ENCODE peak calls at places on chromosomes 5 and 9, in four cellular contexts. Y, U, M and V are unnamed samples.

GRCh38 chr9:100020121-100020780 is 78.5 kb downstream of the ERP44 start:
- DNase-seq in Y (no peak), U (no peak), M (no peak), V (no peak)

GRCh38 chr9:77896269-77897245 is 135.1 kb downstream of the GNAQ start:
- DNase-seq in U (peak; percentile 29), M (peak; percentile 51), Y (no peak), V (no peak)

GRCh38 chr5:142831019-142831403 is 60.8 kb downstream of the ARHGAP26 start:
- DNase-seq in Y (no peak), M (no peak), U (no peak), V (no peak)

GRCh38 chr9:93265301-93265971 is 81.5 kb downstream of the WNK2 start:
- DNase-seq in U (no peak), M (no peak), Y (no peak), V (no peak)

GRCh38 chr9:133323211-133323610 is 12.8 kb downstream of the SURF6 start:
- DNase-seq in M (no peak), U (no peak), Y (no peak), V (no peak)

GRCh38 chr5:75053286-75054109 is 1.1 kb upstream of the GCNT4 start:
- DNase-seq in Y (peak; percentile 76), U (peak; percentile 61), M (peak; percentile 72), V (peak; percentile 51)

GRCh38 chr5:57493034-57493433 is 10.4 kb upstream of the ACTBL2 start:
- DNase-seq in U (no peak), M (no peak), Y (no peak), V (no peak)

GRCh38 chr5:96384353-96384752 is 48.7 kb downstream of the PCSK1 start:
- DNase-seq in Y (no peak), M (no peak), U (peak; percentile 61), V (no peak)

GRCh38 chr5:131377785-131378325 is 114.0 kb downstream of the CDC42SE2 start:
- DNase-seq in M (peak; percentile 22), U (no peak), Y (no peak), V (no peak)

GRCh38 chr9:83959061-83959460 is 21.0 kb downstream of the HNRNPK start:
- DNase-seq in Y (no peak), M (no peak), U (no peak), V (no peak)

GRCh38 chr5:92633821-92634220 is 947.2 kb downstream of the NR2F1-AS1 start:
- DNase-seq in Y (no peak), U (no peak), M (no peak), V (no peak)

GRCh38 chr9:4596165-4596922 is 65.8 kb upstream of the PLPP6 start:
- DNase-seq in M (no peak), U (no peak), Y (no peak), V (no peak)

GRCh38 chr5:124790261-124790894 is 43.9 kb upstream of the ZNF608 start:
- DNase-seq in M (no peak), U (no peak), Y (no peak), V (no peak)

GRCh38 chr5:88727705-88728313 is 155.2 kb downstream of the MEF2C start:
- DNase-seq in Y (no peak), U (no peak), M (peak; percentile 41), V (no peak)

GRCh38 chr5:97266576-97266975 is 83.5 kb upstream of the RIOK2 start:
- DNase-seq in M (no peak), Y (no peak), U (peak; percentile 68), V (peak; percentile 67)

GRCh38 chr9:114718801-114719221 is 36.8 kb upstream of the TEX48 start:
- DNase-seq in U (no peak), M (no peak), Y (peak; percentile 59), V (no peak)

GRCh38 chr5:72835633-72836032 is 19.2 kb downstream of the TNPO1 start:
- DNase-seq in Y (no peak), U (no peak), M (peak; percentile 39), V (no peak)

GRCh38 chr5:121199238-121199999 is 652.3 kb upstream of the FTMT start:
- DNase-seq in Y (no peak), U (peak; percentile 34), M (peak; percentile 79), V (peak; percentile 2)

GRCh38 chr9:93267681-93268505 is 84.0 kb downstream of the WNK2 start:
- DNase-seq in M (no peak), Y (peak; percentile 25), U (no peak), V (no peak)

GRCh38 chr5:131943914-131944313 is 1.5 kb downstream of the MEIKIN start:
- DNase-seq in M (no peak), Y (no peak), U (no peak), V (no peak)

GRCh38 chr5:174455301-174455700 is 269.1 kb upstream of the MSX2 start:
- DNase-seq in M (no peak), Y (no peak), U (no peak), V (no peak)

GRCh38 chr9:102273952-102274351 is 535.5 kb upstream of the GRIN3A start:
- DNase-seq in U (no peak), Y (no peak), M (no peak), V (no peak)

GRCh38 chr5:103151156-103151555 is 31.1 kb downstream of the PPIP5K2 start:
- DNase-seq in M (no peak), Y (no peak), U (no peak), V (no peak)

GRCh38 chr5:63483338-63483737 is 478.9 kb downstream of the HTR1A start:
- DNase-seq in Y (no peak), U (no peak), M (no peak), V (no peak)

GRCh38 chr9:36118201-36118600 is 18.3 kb upstream of the GLIPR2 start:
- DNase-seq in U (no peak), M (no peak), Y (no peak), V (no peak)

GRCh38 chr9:112858625-112859147 is 32.0 kb downstream of the SLC46A2 start:
- DNase-seq in M (no peak), U (no peak), Y (no peak), V (no peak)

GRCh38 chr5:149759986-149760699 is 30.0 kb downstream of the PPARGC1B start:
- DNase-seq in Y (no peak), M (no peak), U (no peak), V (no peak)

GRCh38 chr5:9183989-9184388 is 361.9 kb downstream of the SEMA5A start:
- DNase-seq in M (no peak), U (no peak), Y (no peak), V (no peak)

GRCh38 chr5:129996896-129997295 is 92.6 kb downstream of the CHSY3 start:
- DNase-seq in Y (no peak), U (no peak), M (no peak), V (no peak)

GRCh38 chr9:89473762-89474469 is 24.0 kb downstream of the SEMA4D start:
- DNase-seq in M (no peak), Y (no peak), U (no peak), V (no peak)

GRCh38 chr5:33892419-33893151 is 795 bp upstream of the ADAMTS12 start:
- DNase-seq in M (no peak), Y (peak; percentile 49), U (peak; percentile 49), V (peak; percentile 59)

GRCh38 chr5:103461223-103461622 is 101.4 kb downstream of the NUDT12 start:
- DNase-seq in Y (no peak), U (no peak), M (no peak), V (no peak)

GRCh38 chr5:55993013-55993412 is 1.8 kb downstream of the IL6ST start:
- DNase-seq in M (peak; percentile 13), Y (no peak), U (no peak), V (no peak)

GRCh38 chr5:176740702-176741565 is 69.4 kb upstream of the UNC5A start:
- DNase-seq in M (no peak), Y (peak; percentile 17), U (no peak), V (no peak)

GRCh38 chr5:87851603-87852002 is 417.0 kb downstream of the TMEM161B start:
- DNase-seq in Y (no peak), M (no peak), U (no peak), V (no peak)

GRCh38 chr5:154333016-154333415 is 112.8 kb upstream of the SAP30L start:
- DNase-seq in M (no peak), U (no peak), Y (no peak), V (no peak)

GRCh38 chr5:137712268-137712667 is 23.6 kb downstream of the KLHL3 start:
- DNase-seq in U (no peak), M (no peak), Y (no peak), V (no peak)

GRCh38 chr5:7823601-7824000 is 27.3 kb downstream of the CFAP90 start:
- DNase-seq in Y (no peak), M (no peak), U (no peak), V (no peak)

GRCh38 chr5:150372626-150373025 is 15.1 kb downstream of the TCOF1 start:
- DNase-seq in M (no peak), Y (no peak), U (no peak), V (no peak)

GRCh38 chr9:72149231-72149975 is at the start of gene GDA:
- DNase-seq in U (no peak), Y (peak; percentile 28), M (no peak), V (no peak)